ENCODE peak calls at places on chromosomes 12 and 14, in eight cellular contexts. I is colonic mucosa; C is K562; Q is tibial nerve; P is hepatocyte; T is CD4-positive, alpha-beta T cell; V is stomach; H is iPS DF 6.9. Y is an unnamed sample.

GRCh38 chr12:123104809-123105208 is 46.1 kb downstream of the PITPNM2 start:
- DNase-seq in I (no peak), C (no peak), Q (no peak), P (no peak), T (no peak), V (no peak), H (no peak), Y (no peak)

GRCh38 chr14:48333221-48333910 is 658.0 kb upstream of the MDGA2 start:
- DNase-seq in I (no peak), C (no peak), Q (no peak), P (no peak), T (no peak), V (no peak), H (no peak), Y (no peak)

GRCh38 chr12:47709277-47710048 is 3.6 kb upstream of the RPAP3 start:
- DNase-seq in I (no peak), C (no peak), Q (no peak), P (no peak), T (no peak), V (no peak), H (no peak), Y (no peak)

GRCh38 chr12:17579148-17580026 is 510.6 kb downstream of the RERGL start:
- DNase-seq in I (no peak), C (no peak), Q (no peak), P (no peak), T (no peak), V (no peak), H (no peak), Y (no peak)

GRCh38 chr12:71981149-71981548 is 42.5 kb downstream of the TPH2 start:
- DNase-seq in I (no peak), C (no peak), Q (no peak), P (peak), T (no peak), V (no peak), H (no peak), Y (no peak)

GRCh38 chr12:47990351-47991105 is 13.7 kb downstream of the COL2A1 start:
- DNase-seq in I (no peak), C (no peak), Q (no peak), P (peak), T (no peak), V (no peak), H (no peak), Y (no peak)

GRCh38 chr12:13165578-13166120 is 30.9 kb upstream of the EMP1 start:
- DNase-seq in I (peak), C (no peak), Q (peak), P (peak), T (peak), V (peak), H (no peak), Y (peak)

GRCh38 chr14:76264384-76264783 is 111.6 kb upstream of the ESRRB start:
- DNase-seq in I (no peak), C (no peak), Q (no peak), P (no peak), T (no peak), V (no peak), H (no peak), Y (no peak)

GRCh38 chr14:59189281-59189821 is 884 bp downstream of the DAAM1 start:
- DNase-seq in I (peak), C (peak), Q (no peak), P (peak), T (peak), V (no peak), H (no peak), Y (no peak)

GRCh38 chr14:78959674-78960264 is 789.6 kb downstream of the NRXN3 start:
- DNase-seq in I (peak), C (peak), Q (peak), P (peak), T (peak), V (peak), H (peak), Y (no peak)

GRCh38 chr12:12837025-12837872 is 24.1 kb downstream of the DDX47 start:
- DNase-seq in I (peak), C (peak), Q (no peak), P (peak), T (peak), V (peak), H (peak), Y (no peak)

GRCh38 chr12:70661762-70662161 is 24.5 kb upstream of the PTPRB start:
- DNase-seq in I (no peak), C (no peak), Q (no peak), P (no peak), T (no peak), V (no peak), H (no peak), Y (no peak)

GRCh38 chr12:127559349-127560040 is 707.5 kb upstream of the TMEM132C start:
- DNase-seq in I (peak), C (peak), Q (peak), P (peak), T (no peak), V (peak), H (peak), Y (no peak)

GRCh38 chr12:49059385-49060232 is 985 bp downstream of the KMT2D start:
- DNase-seq in I (peak), C (peak), Q (no peak), P (peak), T (peak), V (no peak), H (no peak), Y (peak)

GRCh38 chr12:113818278-113818677 is 147.8 kb downstream of the RBM19 start:
- DNase-seq in I (no peak), C (no peak), Q (no peak), P (no peak), T (no peak), V (no peak), H (no peak), Y (no peak)

GRCh38 chr12:69262264-69262974 is 23.1 kb downstream of the CPSF6 start:
- DNase-seq in I (no peak), C (no peak), Q (no peak), P (no peak), T (no peak), V (no peak), H (no peak), Y (no peak)

GRCh38 chr12:103503546-103504480 is 8.0 kb upstream of the C12orf42 start:
- DNase-seq in I (peak), C (peak), Q (no peak), P (peak), T (peak), V (peak), H (no peak), Y (no peak)

GRCh38 chr12:82414926-82415325 is 56.6 kb downstream of the METTL25 start:
- DNase-seq in I (no peak), C (no peak), Q (no peak), P (no peak), T (no peak), V (no peak), H (no peak), Y (no peak)

GRCh38 chr12:62426095-62426488 is 40.5 kb upstream of the MON2 start:
- DNase-seq in I (no peak), C (no peak), Q (no peak), P (no peak), T (no peak), V (no peak), H (no peak), Y (no peak)

GRCh38 chr14:75711134-75711795 is 50.2 kb downstream of the TTLL5 start:
- DNase-seq in I (no peak), C (peak), Q (no peak), P (peak), T (peak), V (peak), H (no peak), Y (no peak)

DNA sequence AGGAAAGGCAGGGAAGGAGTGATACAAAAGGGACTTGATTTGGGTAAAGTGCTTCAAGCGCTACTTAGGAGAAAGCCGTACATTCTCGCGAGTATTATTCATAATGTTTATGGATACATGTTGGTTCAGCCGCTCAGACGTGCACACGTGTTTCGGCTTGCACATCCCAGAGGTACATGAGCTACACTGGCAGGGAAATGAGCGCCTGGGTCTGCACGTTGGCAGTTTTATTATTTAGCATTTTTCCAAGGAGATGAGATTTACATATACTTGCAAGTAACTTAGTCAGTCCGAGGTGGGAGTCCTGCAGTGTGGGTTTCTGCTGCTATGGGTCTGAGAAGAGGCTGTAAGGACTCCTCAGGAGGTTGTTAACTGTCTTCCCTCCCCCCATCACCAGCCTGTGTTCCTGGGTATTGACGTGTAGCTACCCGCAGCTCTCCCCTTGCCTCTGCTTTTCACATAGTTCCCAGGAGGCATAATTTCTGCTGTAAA is 1.5 kb downstream of the PRKCH start:
- DNase-seq in I (no peak), C (no peak), Q (no peak), P (peak), T (peak), V (no peak), H (no peak), Y (no peak)
- H3K27ac ChIP-seq in I (peak), C (no peak), Q (peak), P (peak), T (peak), V (peak), H (no peak), Y (peak)

GRCh38 chr12:108318472-108319275 is 20.4 kb downstream of the CMKLR1 start:
- DNase-seq in I (no peak), C (no peak), Q (no peak), P (no peak), T (no peak), V (no peak), H (no peak), Y (no peak)
- H3K27ac ChIP-seq in I (no peak), C (no peak), Q (no peak), P (no peak), T (no peak), V (no peak), H (no peak), Y (no peak)

DNA sequence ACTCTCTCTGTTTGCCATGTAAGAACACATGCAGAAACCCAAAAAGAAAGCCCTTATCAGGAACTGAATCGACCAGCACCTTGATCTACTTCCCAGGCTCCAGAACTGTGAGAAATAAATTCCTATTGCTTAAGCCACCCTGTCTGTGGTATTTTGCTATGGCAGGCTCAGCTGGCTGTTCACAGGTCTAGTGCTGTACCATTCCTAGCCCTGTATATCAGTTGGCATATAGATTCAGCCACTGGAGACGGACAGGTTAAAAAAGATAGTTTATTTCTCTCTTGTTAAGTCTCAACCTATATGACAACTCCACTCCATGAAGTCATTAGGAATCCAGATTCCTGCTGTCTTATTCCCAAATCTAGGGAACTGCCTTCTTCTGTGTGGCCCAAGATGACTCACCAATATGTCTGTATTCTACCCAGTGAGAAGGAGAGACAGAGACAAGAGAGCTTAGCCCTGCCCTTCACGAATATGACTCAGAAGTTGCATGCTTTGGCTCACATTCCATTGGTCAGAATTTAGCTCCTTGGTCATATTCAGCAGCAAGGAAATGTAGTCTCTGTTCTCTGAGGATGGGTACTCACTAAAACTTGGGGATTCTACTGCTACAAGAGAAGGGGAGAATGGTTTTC is 57.0 kb downstream of the PLEKHG7 start:
- DNase-seq in I (no peak), C (peak), Q (no peak), P (peak), T (no peak), V (no peak), H (no peak), Y (no peak)
- H3K27ac ChIP-seq in I (no peak), C (no peak), Q (no peak), P (no peak), T (no peak), V (no peak), H (no peak), Y (no peak)

DNA sequence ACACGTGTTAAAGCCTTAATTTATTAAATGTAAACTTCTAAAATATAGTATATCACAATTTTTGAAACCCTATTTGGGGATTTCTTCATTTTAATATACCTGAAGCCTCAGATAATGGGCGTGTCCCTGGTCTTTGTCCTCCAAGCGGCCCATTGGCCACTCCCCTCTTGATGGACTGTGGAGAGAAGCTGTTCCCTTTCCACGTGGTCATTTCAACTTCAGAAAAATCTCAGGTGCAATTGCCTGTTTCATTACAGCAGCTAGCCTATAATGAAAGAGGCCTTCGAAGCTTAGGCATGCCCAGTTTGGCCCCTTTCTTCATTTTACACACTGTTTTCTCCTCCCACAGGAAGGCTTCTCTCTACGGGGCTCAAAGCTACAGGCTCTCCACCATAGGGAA is 131.4 kb upstream of the ARHGAP5 start:
- DNase-seq in I (peak), C (no peak), Q (no peak), P (peak), T (no peak), V (no peak), H (no peak), Y (no peak)
- H3K27ac ChIP-seq in I (peak), C (no peak), Q (no peak), P (peak), T (no peak), V (no peak), H (no peak), Y (no peak)

DNA sequence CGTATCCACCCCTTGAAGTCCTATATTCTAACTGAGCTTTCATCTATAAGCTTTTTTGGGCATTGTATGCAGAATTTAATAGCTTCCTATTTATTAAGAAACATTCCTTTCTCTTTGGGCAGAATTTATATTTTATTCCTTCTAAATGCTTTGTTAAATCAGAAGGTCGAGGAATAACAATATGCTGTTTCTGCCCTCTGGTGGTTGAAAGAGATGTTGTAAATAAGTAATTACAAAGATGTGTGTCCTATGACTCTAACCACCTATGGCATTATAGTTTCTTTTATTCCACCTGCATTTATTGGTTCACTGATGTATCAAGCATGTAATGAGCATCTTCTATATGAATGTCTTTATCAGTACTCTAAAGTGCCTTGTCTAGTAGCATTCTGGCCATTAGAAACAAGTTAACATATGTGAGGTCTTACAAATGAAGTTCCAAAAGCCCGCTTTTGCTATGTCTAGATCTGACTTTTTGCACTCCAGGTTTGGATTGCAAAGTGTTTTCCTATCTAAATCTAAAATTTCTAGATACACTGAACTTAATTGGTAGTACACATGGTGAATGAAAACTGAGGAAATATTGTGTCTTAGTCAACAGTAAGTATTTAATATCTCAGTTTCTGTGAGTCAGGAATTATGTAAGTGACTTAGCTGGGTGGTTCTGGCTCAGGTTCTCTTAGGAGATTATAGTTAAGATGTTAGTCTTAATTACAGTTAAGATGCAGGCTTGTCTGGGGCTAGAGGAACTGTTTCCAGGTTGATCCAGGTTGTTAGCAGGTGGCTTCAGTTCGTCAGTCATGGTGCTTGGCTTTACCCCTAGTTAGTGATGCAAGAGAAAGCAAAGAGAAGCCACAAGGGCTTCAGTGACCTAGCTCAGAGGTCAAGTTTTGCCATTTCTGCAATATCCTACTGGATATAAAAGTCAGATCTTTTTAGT is 57.5 kb downstream of the PLEKHA5 start:
- DNase-seq in I (no peak), C (peak), Q (peak), P (peak), T (no peak), V (no peak), H (no peak), Y (no peak)
- H3K27ac ChIP-seq in I (no peak), C (no peak), Q (no peak), P (no peak), T (no peak), V (no peak), H (no peak), Y (no peak)